ENCODE peak calls at places on chromosomes 16 and 17, in five cellular contexts. T, U, N, L and B are unnamed samples.

GRCh38 chr16:57600048-57600835 is 28.2 kb upstream of the ADGRG1 start:
- DNase-seq in T (peak; percentile 32), L (peak; percentile 38), U (peak; percentile 94), N (peak; percentile 45), B (peak; percentile 45)

GRCh38 chr17:1673041-1673790 is 11.5 kb downstream of the PRPF8 start:
- DNase-seq in L (no peak), T (no peak), N (no peak), U (no peak), B (no peak)

GRCh38 chr17:1231456-1231855 is 38.8 kb upstream of the BHLHA9 start:
- DNase-seq in L (no peak), T (no peak), N (peak; percentile 15), U (no peak), B (no peak)

GRCh38 chr17:10557422-10557821 is 8.0 kb upstream of the MYH2 start:
- DNase-seq in T (no peak), N (no peak), U (no peak), L (no peak), B (no peak)

GRCh38 chr17:75103601-75104554 is 5.9 kb upstream of the ARMC7 start:
- DNase-seq in L (no peak), N (no peak), U (peak; percentile 56), T (no peak), B (no peak)

GRCh38 chr17:49996495-49997255 is 1.7 kb upstream of the DLX3 start:
- DNase-seq in T (peak; percentile 12), L (peak; percentile 62), N (no peak), U (peak; percentile 95), B (no peak)

GRCh38 chr17:68035131-68035522 is 408 bp upstream of the KPNA2 start:
- DNase-seq in T (no peak), L (peak; percentile 95), N (no peak), U (peak; percentile 98), B (no peak)

GRCh38 chr17:9230346-9230745 is 209.0 kb downstream of the NTN1 start:
- DNase-seq in T (peak; percentile 23), L (no peak), U (no peak), N (no peak), B (peak; percentile 52)

GRCh38 chr17:60107526-60108257 is 29.0 kb upstream of the HEATR6 start:
- DNase-seq in L (no peak), N (no peak), U (peak; percentile 36), T (no peak), B (no peak)

GRCh38 chr17:33689725-33690124 is 396.6 kb upstream of the ASIC2 start:
- DNase-seq in N (no peak), L (no peak), T (no peak), U (peak; percentile 35), B (no peak)

GRCh38 chr17:45908460-45908859 is 14.1 kb downstream of the MAPT start:
- DNase-seq in L (no peak), N (no peak), T (no peak), U (no peak), B (no peak)

GRCh38 chr16:74455619-74456289 is 34.5 kb upstream of the CLEC18B start:
- DNase-seq in N (peak; percentile 25), T (peak; percentile 33), U (no peak), L (no peak), B (peak; percentile 46)

GRCh38 chr16:48385272-48385953 is at the start of gene SIAH1:
- DNase-seq in L (peak; percentile 87), U (peak; percentile 95), T (peak; percentile 68), N (peak; percentile 77), B (peak; percentile 75)

GRCh38 chr17:19573075-19573474 is 39.4 kb downstream of the SLC47A1 start:
- DNase-seq in L (no peak), N (no peak), U (no peak), T (peak; percentile 57), B (peak; percentile 72)

GRCh38 chr17:7843536-7844291 is 9.7 kb downstream of the KDM6B start:
- DNase-seq in U (peak; percentile 96), T (peak; percentile 90), L (peak; percentile 86), N (peak; percentile 87), B (peak; percentile 88)

GRCh38 chr16:15639061-15639568 is 3.8 kb downstream of the MARF1 start:
- DNase-seq in U (no peak), T (no peak), L (no peak), N (no peak), B (no peak)

GRCh38 chr17:65751263-65751662 is 189.8 kb upstream of the AXIN2 start:
- DNase-seq in N (no peak), T (no peak), U (no peak), L (no peak), B (no peak)

GRCh38 chr17:32609085-32609484 is 122.3 kb downstream of the CDK5R1 start:
- DNase-seq in U (no peak), N (peak; percentile 69), T (no peak), L (peak; percentile 48), B (peak; percentile 32)

GRCh38 chr17:34308376-34308775 is 10.9 kb upstream of the CCL8 start:
- DNase-seq in T (no peak), U (no peak), L (no peak), N (no peak), B (no peak)

GRCh38 chr16:30665155-30665829 is 7.1 kb downstream of the FBRS start:
- DNase-seq in U (no peak), T (no peak), L (no peak), N (no peak), B (no peak)

GRCh38 chr17:21680366-21680765 is 12.0 kb upstream of the KCNJ18 start:
- DNase-seq in L (no peak), U (no peak), N (no peak), T (no peak), B (no peak)

GRCh38 chr17:9928601-9929341 is 23.7 kb upstream of the RCVRN start:
- DNase-seq in T (peak; percentile 96), L (no peak), N (no peak), U (peak; percentile 91), B (peak; percentile 93)

GRCh38 chr17:71777048-71777638 is 343.7 kb upstream of the SOX9 start:
- DNase-seq in T (no peak), U (no peak), L (no peak), N (no peak), B (no peak)

GRCh38 chr16:8963010-8963824 is 489 bp downstream of the USP7 start:
- DNase-seq in L (no peak), N (no peak), T (no peak), U (peak; percentile 50), B (peak; percentile 22)

GRCh38 chr17:7982666-7983065 is 19.7 kb upstream of the GUCY2D start:
- DNase-seq in N (no peak), U (peak; percentile 60), L (no peak), T (peak; percentile 14), B (peak; percentile 40)

GRCh38 chr16:1825864-1826690 is 548 bp downstream of the HAGH start:
- DNase-seq in N (peak; percentile 65), T (peak; percentile 48), L (peak; percentile 26), U (peak; percentile 68), B (peak; percentile 58)

GRCh38 chr17:77445908-77446535 is 305.3 kb downstream of the SEC14L1 start:
- DNase-seq in N (no peak), T (peak; percentile 56), L (peak; percentile 83), U (no peak), B (no peak)

GRCh38 chr16:13552062-13552959 is 367.6 kb upstream of the ERCC4 start:
- DNase-seq in N (no peak), L (no peak), T (no peak), U (no peak), B (no peak)

GRCh38 chr17:38730526-38731379 is 612 bp downstream of the CISD3 start:
- DNase-seq in L (peak; percentile 60), N (peak; percentile 53), U (peak; percentile 88), T (peak; percentile 42), B (peak; percentile 44)

GRCh38 chr16:63146251-63146650 is 1110.0 kb upstream of the CDH8 start:
- DNase-seq in U (no peak), L (no peak), N (no peak), T (no peak), B (no peak)

GRCh38 chr17:16120937-16121336 is 94.4 kb downstream of the NCOR1 start:
- DNase-seq in L (no peak), U (no peak), T (no peak), N (no peak), B (no peak)

GRCh38 chr17:16129441-16129840 is 85.9 kb downstream of the NCOR1 start:
- DNase-seq in T (no peak), L (no peak), N (no peak), U (no peak), B (no peak)

GRCh38 chr17:16122697-16123434 is 92.5 kb downstream of the NCOR1 start:
- DNase-seq in T (peak; percentile 45), U (no peak), L (no peak), N (peak; percentile 85), B (peak; percentile 15)

GRCh38 chr17:16121915-16122314 is 93.4 kb downstream of the NCOR1 start:
- DNase-seq in U (no peak), T (peak; percentile 8), N (peak; percentile 75), L (no peak), B (no peak)

GRCh38 chr17:16123531-16123930 is 91.8 kb downstream of the NCOR1 start:
- DNase-seq in N (no peak), L (no peak), U (no peak), T (no peak), B (no peak)
- H3K9ac ChIP-seq in N (no peak overlapping the region), L (no peak overlapping the region), U (no peak overlapping the region), T (no peak overlapping the region), B (no peak overlapping the region)

DNA sequence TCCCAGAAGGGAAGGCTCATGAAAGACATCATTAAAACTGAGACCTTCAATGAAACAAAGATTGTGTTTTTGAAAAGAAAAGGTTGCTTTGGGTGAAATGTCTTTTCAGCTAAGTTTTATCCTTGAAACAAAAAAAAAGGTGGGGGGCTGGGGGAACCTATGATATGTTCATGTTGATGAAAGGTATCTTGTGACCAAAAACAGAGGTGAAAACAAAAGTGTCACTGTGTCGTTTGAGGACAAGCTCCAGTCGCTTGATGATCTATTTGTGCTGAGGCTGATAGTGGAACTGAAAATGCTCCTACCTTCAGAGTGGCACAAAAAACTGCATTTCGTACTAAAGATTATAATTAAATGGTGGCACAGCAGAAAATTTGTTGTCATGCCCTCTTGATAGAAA is 59.0 kb downstream of the IQCK start:
- DNase-seq in U (no peak), L (no peak), T (no peak), N (no peak), B (no peak)
- H3K9ac ChIP-seq in U (no peak overlapping the region), L (no peak overlapping the region), T (no peak overlapping the region), N (no peak overlapping the region), B (no peak overlapping the region)

DNA sequence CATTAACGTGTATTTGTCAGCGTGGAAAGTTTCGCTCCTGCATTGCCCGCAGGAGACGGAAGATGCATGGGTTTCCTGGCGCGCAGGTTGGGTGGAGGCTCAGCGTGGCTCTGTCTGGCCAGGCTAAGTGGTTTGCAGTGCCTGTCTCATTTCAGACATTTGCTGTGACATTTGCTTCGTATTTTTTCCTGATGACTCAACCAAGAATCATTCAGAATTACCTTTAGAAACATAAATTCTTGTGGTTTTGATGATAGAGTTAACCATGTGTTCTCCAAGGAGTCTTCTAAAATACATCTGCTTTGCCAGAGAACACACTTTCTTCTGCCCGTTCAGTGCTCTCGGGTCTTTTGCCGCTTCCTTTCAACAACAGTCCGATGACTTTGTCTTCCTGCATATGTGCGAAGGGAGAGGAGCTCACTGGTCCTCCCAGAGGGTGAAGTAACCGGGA is 216.8 kb downstream of the RPTOR start:
- DNase-seq in N (peak; percentile 75), T (peak; percentile 88), U (peak; percentile 25), L (peak; percentile 69), B (peak; percentile 68)
- H3K9ac ChIP-seq in N (no peak overlapping the region), T (peak overlapping the region; percentile 14), U (no peak overlapping the region), L (peak overlapping the region; percentile 58), B (no peak overlapping the region)

DNA sequence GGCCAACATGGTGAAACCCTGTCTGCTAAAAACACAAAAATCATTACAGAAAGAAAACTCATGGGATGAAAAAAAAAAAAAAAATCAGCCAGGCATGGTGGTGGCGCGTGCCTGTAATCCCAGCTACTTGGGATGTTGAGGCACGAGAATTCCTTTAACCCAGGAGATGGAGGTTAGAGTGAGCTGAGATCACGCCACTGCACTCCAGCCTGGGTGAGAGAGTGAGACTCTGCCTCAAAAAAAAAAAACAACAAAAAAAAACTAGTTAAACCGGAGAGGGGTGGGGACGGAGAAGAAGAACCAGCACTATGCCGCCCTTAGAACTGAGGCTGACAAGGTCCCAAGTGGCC is 7.4 kb upstream of the NOTUM start:
- DNase-seq in L (no peak), U (no peak), T (no peak), N (no peak), B (no peak)
- H3K9ac ChIP-seq in L (peak overlapping the region; percentile 55), U (no peak overlapping the region), T (no peak overlapping the region), N (no peak overlapping the region), B (no peak overlapping the region)